ENCODE peak calls at places on chromosomes 1 and 21, in four cellular contexts. F, R, M and W are unnamed samples.

GRCh38 chr1:179121159-179121938 is 39.5 kb downstream of the TOR3A start:
- DNase-seq in F (peak; percentile 56), R (no peak), M (peak; percentile 72), W (peak; percentile 56)

GRCh38 chr1:110060034-110060661 is 10.3 kb downstream of the ALX3 start:
- DNase-seq in F (peak; percentile 44), R (no peak), M (peak; percentile 38), W (peak; percentile 41)

GRCh38 chr1:176051902-176052518 is 155.1 kb downstream of the COP1 start:
- DNase-seq in F (no peak), R (no peak), M (peak; percentile 8), W (no peak)

GRCh38 chr1:45535988-45536766 is 14.4 kb upstream of the AKR1A1 start:
- DNase-seq in F (no peak), R (no peak), M (no peak), W (no peak)

GRCh38 chr21:42847051-42847707 is 32.2 kb downstream of the WDR4 start:
- DNase-seq in F (no peak), R (peak; percentile 7), M (no peak), W (peak; percentile 10)

GRCh38 chr1:46198026-46198826 is at the start of gene POMGNT1:
- DNase-seq in F (peak; percentile 83), R (peak; percentile 73), M (peak; percentile 89), W (peak; percentile 59)

GRCh38 chr1:159849972-159850371 is 12.5 kb downstream of the VSIG8 start:
- DNase-seq in F (no peak), R (no peak), M (peak; percentile 75), W (no peak)

GRCh38 chr1:43440358-43440757 is 13.4 kb downstream of the HYI start:
- DNase-seq in F (no peak), R (no peak), M (no peak), W (no peak)

GRCh38 chr1:215865060-215865459 is 298.0 kb downstream of the KCTD3 start:
- DNase-seq in F (no peak), R (no peak), M (no peak), W (no peak)

GRCh38 chr1:148353461-148354283 is 129.4 kb downstream of the PPIAL4G start:
- DNase-seq in F (no peak), R (no peak), M (peak; percentile 34), W (peak; percentile 46)

GRCh38 chr1:113934006-113934405 is 4.9 kb downstream of the HIPK1 start:
- DNase-seq in F (no peak), R (no peak), M (no peak), W (no peak)

GRCh38 chr21:37139902-37140301 is 66.8 kb downstream of the TTC3 start:
- DNase-seq in F (peak; percentile 2), R (no peak), M (peak; percentile 36), W (no peak)

GRCh38 chr1:67966001-67966665 is 84.3 kb downstream of the DIRAS3 start:
- DNase-seq in F (no peak), R (no peak), M (no peak), W (no peak)

GRCh38 chr1:223727541-223727940 is 15.2 kb downstream of the CAPN2 start:
- DNase-seq in F (no peak), R (no peak), M (no peak), W (no peak)

GRCh38 chr1:85200367-85200869 is 398 bp downstream of the SYDE2 start:
- DNase-seq in F (peak; percentile 62), R (peak; percentile 46), M (peak; percentile 57), W (peak; percentile 4)

GRCh38 chr21:35563885-35564451 is 496.4 kb downstream of the SETD4 start:
- DNase-seq in F (no peak), R (peak; percentile 25), M (peak; percentile 94), W (no peak)

GRCh38 chr21:42556960-42557359 is 43.3 kb downstream of the SLC37A1 start:
- DNase-seq in F (no peak), R (no peak), M (no peak), W (no peak)

GRCh38 chr1:93686497-93687250 is 5.0 kb upstream of the BCAR3 start:
- DNase-seq in F (no peak), R (no peak), M (no peak), W (no peak)

GRCh38 chr1:16724718-16725438 is 15.4 kb upstream of the RNU1-4 start:
- DNase-seq in F (no peak), R (peak; percentile 32), M (no peak), W (no peak)

GRCh38 chr1:174800221-174800791 is 199.4 kb upstream of the CACYBP start:
- DNase-seq in F (peak; percentile 5), R (peak; percentile 27), M (peak; percentile 39), W (peak; percentile 20)

GRCh38 chr1:205030916-205031315 is 12.1 kb upstream of the CNTN2 start:
- DNase-seq in F (no peak), R (no peak), M (no peak), W (no peak)

GRCh38 chr1:68197891-68198290 is 34.4 kb downstream of the WLS start:
- DNase-seq in F (no peak), R (no peak), M (peak; percentile 24), W (no peak)

GRCh38 chr21:25506887-25507286 is 100.4 kb downstream of the MRPL39 start:
- DNase-seq in F (no peak), R (no peak), M (peak; percentile 57), W (no peak)

GRCh38 chr21:23861908-23862504 is 1745.3 kb downstream of the MRPL39 start:
- DNase-seq in F (no peak), R (no peak), M (no peak), W (no peak)

GRCh38 chr21:46608672-46609111 is 3.8 kb upstream of the S100B start:
- DNase-seq in F (no peak), R (no peak), M (no peak), W (no peak)

GRCh38 chr1:165854101-165854845 is 26.9 kb downstream of the UCK2 start:
- DNase-seq in F (peak; percentile 65), R (no peak), M (peak; percentile 93), W (peak; percentile 27)

DNA sequence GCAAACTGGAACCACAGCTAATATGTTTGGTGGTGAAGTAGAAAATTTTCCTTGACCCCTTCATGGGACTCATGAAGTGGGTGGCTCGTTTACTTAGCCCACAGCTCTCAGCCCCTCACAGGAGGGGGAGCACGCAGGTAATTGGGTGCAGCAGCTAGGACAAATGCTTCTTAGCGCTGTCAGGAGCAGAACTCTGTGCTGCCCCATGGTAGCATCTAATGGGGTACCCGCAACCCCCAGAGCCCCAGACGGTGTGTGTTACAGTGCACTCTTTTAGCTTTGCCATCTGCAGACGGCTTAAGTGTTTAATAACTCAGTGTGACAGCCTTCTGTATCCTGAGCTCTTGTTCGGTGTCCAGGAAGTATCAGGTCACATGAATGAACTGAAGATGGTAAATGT is 189.6 kb upstream of the ZRANB2 start:
- DNase-seq in F (no peak), R (no peak), M (no peak), W (no peak)
- H3K9me3 ChIP-seq in F (no peaks in the 10 kb centered on the region), R (no peaks in the 10 kb centered on the region), M (no peaks in the 10 kb centered on the region), W (no peaks in the 10 kb centered on the region)

GRCh38 chr1:106880226-106880625 is 176.2 kb upstream of the PRMT6 start:
- DNase-seq in F (no peak), R (no peak), M (no peak), W (no peak)
- H3K9me3 ChIP-seq in F (no peaks in the 10 kb centered on the region), R (no peaks in the 10 kb centered on the region), M (no peaks in the 10 kb centered on the region), W (no peaks in the 10 kb centered on the region)

DNA sequence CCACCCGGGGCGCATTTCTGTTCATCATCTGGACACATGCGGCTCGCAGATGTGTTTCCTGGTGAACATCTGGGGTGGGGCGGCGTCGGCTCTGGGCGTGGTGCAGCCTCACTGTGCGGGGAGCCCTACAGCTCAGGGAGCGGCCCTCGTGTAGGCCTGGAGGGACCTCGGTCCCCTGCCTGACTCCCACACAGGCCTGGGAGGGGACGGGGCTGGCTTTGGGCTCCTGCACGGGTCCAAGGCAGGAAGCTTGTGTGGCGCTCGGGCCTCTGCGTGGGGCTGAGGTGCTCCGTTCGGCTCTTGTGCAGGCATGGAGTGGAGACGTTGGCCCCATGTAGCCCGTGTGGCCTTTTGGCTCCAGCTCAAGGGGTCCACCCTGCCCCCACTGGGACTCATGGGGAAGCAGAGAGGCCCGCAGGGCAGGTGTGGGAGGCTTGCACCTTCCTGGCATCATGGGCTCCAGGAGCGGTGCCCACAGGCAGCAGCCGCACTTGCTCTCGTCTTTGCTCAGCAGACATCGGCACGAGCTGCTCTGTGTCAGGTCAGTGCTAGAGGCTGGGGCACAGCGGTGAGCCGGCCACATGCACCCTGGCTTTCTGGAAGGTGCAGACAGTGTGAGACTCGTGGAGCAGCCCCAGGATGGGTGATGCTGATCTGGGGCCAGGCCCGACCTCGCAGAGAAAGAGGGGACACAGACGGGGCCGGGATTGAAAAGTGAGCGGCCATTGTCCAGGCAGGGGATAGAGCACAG is 90.1 kb upstream of the ACTRT2 start:
- DNase-seq in F (no peak), R (no peak), M (no peak), W (no peak)
- H3K9me3 ChIP-seq in F (peaks cover 3% of the 10 kb centered on the region), R (no peaks in the 10 kb centered on the region), M (no peaks in the 10 kb centered on the region), W (no peaks in the 10 kb centered on the region)

GRCh38 chr21:7933923-7934322 is 2587.5 kb upstream of the TPTE start:
- DNase-seq in F (no peak), R (no peak), M (no peak), W (no peak)
- H3K9me3 ChIP-seq in F (peaks cover 65% of the 10 kb centered on the region), R (peaks cover 68% of the 10 kb centered on the region), M (peaks cover 25% of the 10 kb centered on the region), W (peaks cover 9% of the 10 kb centered on the region)

DNA sequence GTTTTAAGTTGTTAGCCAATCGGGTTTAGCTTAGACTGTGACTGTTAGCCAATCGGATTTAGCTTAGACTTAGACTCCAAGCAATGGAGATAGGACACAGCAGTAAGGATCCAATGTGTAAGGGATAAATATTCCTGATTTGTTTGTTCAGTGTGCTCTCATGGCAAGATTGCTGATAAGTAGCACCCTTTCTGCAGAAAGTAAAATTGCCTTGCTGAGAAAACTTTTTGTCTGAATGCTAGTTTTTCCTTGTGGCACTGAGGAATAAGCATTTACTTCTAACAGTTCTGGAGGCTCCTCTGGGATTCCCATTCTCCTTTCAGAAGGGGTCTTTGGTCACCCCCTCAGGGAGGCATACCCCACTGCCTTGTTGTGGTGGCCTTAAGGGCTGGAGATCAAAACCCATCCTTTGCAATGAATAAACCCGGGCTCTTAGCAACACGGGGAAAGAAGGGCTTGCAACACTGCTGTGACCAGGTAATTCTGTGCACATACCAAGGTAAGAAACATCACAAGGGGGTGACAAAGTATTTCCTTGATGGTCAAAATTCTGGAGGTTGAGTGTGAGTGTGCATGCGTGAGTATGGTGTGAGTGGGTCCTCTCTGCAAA is 45.4 kb downstream of the SERINC2 start:
- DNase-seq in F (no peak), R (no peak), M (no peak), W (no peak)
- H3K9me3 ChIP-seq in F (no peaks in the 10 kb centered on the region), R (peaks cover 19% of the 10 kb centered on the region), M (peaks cover 5% of the 10 kb centered on the region), W (no peaks in the 10 kb centered on the region)

GRCh38 chr1:87977145-87977544 is 648.5 kb downstream of the LMO4 start:
- DNase-seq in F (no peak), R (no peak), M (no peak), W (no peak)
- H3K9me3 ChIP-seq in F (no peaks in the 10 kb centered on the region), R (no peaks in the 10 kb centered on the region), M (no peaks in the 10 kb centered on the region), W (no peaks in the 10 kb centered on the region)

GRCh38 chr1:228241259-228241658 is 33.4 kb downstream of the OBSCN start:
- DNase-seq in F (no peak), R (no peak), M (no peak), W (no peak)
- H3K9me3 ChIP-seq in F (no peaks in the 10 kb centered on the region), R (no peaks in the 10 kb centered on the region), M (no peaks in the 10 kb centered on the region), W (no peaks in the 10 kb centered on the region)